ENCODE peak calls at places on chromosomes 4 and X, in four cellular contexts. P is endothelial cell of umbilical vein, E is IMR-90, H is K562. O is an unnamed sample.

GRCh38 chr4:169185133-169185956 is 85.4 kb downstream of the SH3RF1 start:
- DNase-seq in P (no peak), E (no peak), H (no peak), O (no peak)

GRCh38 chr4:4960574-4960973 is 58.7 kb downstream of the CYTL1 start:
- DNase-seq in P (no peak), E (no peak), H (no peak), O (no peak)

GRCh38 chr4:94368459-94368858 is 25.8 kb upstream of the HPGDS start:
- DNase-seq in P (no peak), E (no peak), H (no peak), O (no peak)

GRCh38 chr4:151538963-151539362 is 130.0 kb downstream of the FHIP1A start:
- DNase-seq in P (no peak), E (no peak), H (no peak), O (no peak)

GRCh38 chr4:74933562-74934015 is 673 bp downstream of the PARM1 start:
- DNase-seq in P (peak), E (no peak), H (no peak), O (no peak)

GRCh38 chr4:124092101-124093057 is 620.2 kb downstream of the ANKRD50 start:
- DNase-seq in P (no peak), E (no peak), H (no peak), O (no peak)

GRCh38 chr4:113957961-113958360 is 21.5 kb downstream of the ARSJ start:
- DNase-seq in P (no peak), E (peak), H (no peak), O (no peak)

GRCh38 chrX:131146702-131147101 is 88.6 kb downstream of the ARHGAP36 start:
- DNase-seq in P (no peak), E (no peak), H (no peak), O (no peak)

GRCh38 chr4:156976147-156976546 is 4.5 kb upstream of the PDGFC start:
- DNase-seq in P (peak), E (peak), H (no peak), O (no peak)

GRCh38 chr4:143711543-143712159 is 11.2 kb upstream of the FREM3 start:
- DNase-seq in P (no peak), E (no peak), H (no peak), O (no peak)

GRCh38 chr4:107709916-107710315 is 10.1 kb downstream of the PAPSS1 start:
- DNase-seq in P (peak), E (peak), H (no peak), O (no peak)

GRCh38 chr4:23438764-23439163 is 451.1 kb downstream of the PPARGC1A start:
- DNase-seq in P (no peak), E (no peak), H (no peak), O (no peak)

GRCh38 chr4:20684852-20685763 is 15.2 kb upstream of the PACRGL start:
- DNase-seq in P (peak), E (peak), H (peak), O (no peak)

GRCh38 chrX:133415276-133416105 is at the start of gene GPC4:
- DNase-seq in P (no peak), E (no peak), H (no peak), O (no peak)

GRCh38 chr4:170007113-170007512 is 19.1 kb downstream of the MFAP3L start:
- DNase-seq in P (no peak), E (no peak), H (peak), O (no peak)

GRCh38 chr4:121316091-121316490 is 64.7 kb downstream of the QRFPR start:
- DNase-seq in P (no peak), E (no peak), H (no peak), O (no peak)

GRCh38 chr4:7542781-7543180 is 108.1 kb upstream of the PSAPL1 start:
- DNase-seq in P (no peak), E (no peak), H (no peak), O (no peak)

GRCh38 chrX:121389976-121390709 is 342.7 kb downstream of the GLUD2 start:
- DNase-seq in P (no peak), E (no peak), H (no peak), O (no peak)

GRCh38 chr4:147194107-147194506 is 248.4 kb upstream of the TTC29 start:
- DNase-seq in P (peak), E (no peak), H (no peak), O (no peak)

GRCh38 chr4:105474110-105474518 is 252 bp upstream of the PPA2 start:
- DNase-seq in P (peak), E (peak), H (no peak), O (no peak)

GRCh38 chr4:152021788-152022438 is 261.1 kb upstream of the GATB start:
- DNase-seq in P (no peak), E (no peak), H (no peak), O (no peak)

GRCh38 chr4:121706595-121707021 is 9.8 kb upstream of the ANXA5 start:
- DNase-seq in P (no peak), E (peak), H (no peak), O (no peak)

GRCh38 chr4:150297861-150298474 is 219.7 kb downstream of the DCLK2 start:
- DNase-seq in P (peak), E (peak), H (peak), O (peak)

GRCh38 chrX:110568396-110568795 is 209.7 kb downstream of the RTL9 start:
- DNase-seq in P (no peak), E (no peak), H (no peak), O (no peak)

GRCh38 chr4:177087060-177087459 is 222.6 kb upstream of the NEIL3 start:
- DNase-seq in P (no peak), E (no peak), H (no peak), O (no peak)

GRCh38 chr4:78561677-78562076 is 10.1 kb downstream of the ANXA3 start:
- DNase-seq in P (no peak), E (no peak), H (no peak), O (no peak)

GRCh38 chrX:1031521-1032430 is 180.7 kb downstream of the CRLF2 start:
- DNase-seq in P (no peak), E (no peak), H (no peak), O (no peak)

GRCh38 chr4:136307765-136308164 is 1224.5 kb downstream of the PCDH18 start:
- DNase-seq in P (no peak), E (no peak), H (no peak), O (no peak)

GRCh38 chr4:52265781-52266525 is 214.8 kb downstream of the SPATA18 start:
- DNase-seq in P (no peak), E (no peak), H (no peak), O (no peak)

GRCh38 chr4:163493643-163494359 is 689 bp upstream of the TMA16 start:
- DNase-seq in P (peak), E (no peak), H (no peak), O (no peak)

GRCh38 chr4:142940614-142941013 is 94.5 kb upstream of the INPP4B start:
- DNase-seq in P (no peak), E (no peak), H (no peak), O (no peak)

GRCh38 chr4:75255261-75255660 is 258.9 kb downstream of the RCHY1 start:
- DNase-seq in P (no peak), E (no peak), H (no peak), O (no peak)

DNA sequence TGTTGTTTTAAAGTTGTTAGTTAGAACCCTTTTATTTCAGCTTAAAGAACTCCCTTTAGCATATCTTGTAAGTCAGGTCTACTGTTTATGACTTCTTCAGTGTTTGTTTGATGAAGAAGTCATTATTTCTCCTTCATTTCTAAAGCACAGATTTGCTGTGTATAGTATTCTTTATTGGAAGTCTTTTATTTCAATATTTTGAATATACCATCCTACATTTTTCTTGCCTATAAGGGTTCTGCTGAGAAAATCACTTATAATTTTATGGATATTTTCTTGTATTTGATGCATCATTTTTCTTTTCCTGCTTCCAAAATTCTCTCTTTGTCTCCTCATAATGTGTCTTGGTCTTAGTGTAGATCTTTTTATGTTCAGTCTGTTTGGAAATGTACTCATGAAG is 134.5 kb downstream of the CPXCR1 start:
- DNase-seq in P (no peak), E (no peak), H (no peak), O (no peak)
- TF ChIP-seq FOS in P (no peak), E (no peak), H (no peak), O (no peak)

GRCh38 chr4:112854420-112854819 is 195.0 kb upstream of the ANK2 start:
- DNase-seq in P (no peak), E (no peak), H (no peak), O (no peak)
- TF ChIP-seq FOS in P (no peak), E (no peak), H (no peak), O (no peak)

DNA sequence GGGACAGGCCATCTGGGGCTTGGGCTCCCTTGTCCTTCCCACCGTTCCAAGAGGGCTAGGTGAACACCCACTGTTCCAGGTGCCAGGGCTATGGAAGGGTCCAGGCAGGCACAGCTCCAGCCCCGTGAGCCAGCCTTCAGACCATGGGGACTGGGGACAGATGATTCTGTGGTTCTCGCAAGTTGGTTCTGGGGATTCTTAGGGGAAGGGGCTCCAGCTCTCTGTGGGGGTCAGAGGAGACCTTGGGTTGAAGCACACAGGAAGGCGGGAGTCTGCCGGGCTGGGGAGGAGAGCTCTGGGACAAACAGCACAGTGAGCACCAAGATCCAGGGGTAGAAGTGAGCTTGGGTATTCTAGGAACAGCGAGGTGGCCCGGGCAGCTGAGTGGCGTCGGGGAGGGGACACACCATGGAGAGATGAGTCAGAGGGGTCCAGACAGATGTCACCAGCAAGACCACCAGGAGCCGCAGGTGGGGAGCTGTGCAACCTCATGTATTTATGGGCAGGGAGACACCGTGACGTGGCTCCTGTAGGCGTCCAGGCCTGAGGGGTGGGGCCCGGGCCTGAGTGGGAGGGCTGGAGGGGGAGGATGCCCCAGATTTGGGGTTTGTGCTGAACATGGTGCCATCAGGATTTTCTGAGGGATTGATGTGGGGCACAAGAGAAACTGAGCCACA is 48.8 kb upstream of the HMX1 start:
- DNase-seq in P (no peak), E (no peak), H (no peak), O (no peak)
- TF ChIP-seq FOS in P (no peak), E (no peak), H (no peak), O (no peak)

GRCh38 chrX:13748486-13748885 is 13.9 kb downstream of the OFD1 start:
- DNase-seq in P (no peak), E (peak), H (no peak), O (no peak)

GRCh38 chrX:13741695-13742094 is 7.1 kb downstream of the OFD1 start:
- DNase-seq in P (no peak), E (no peak), H (no peak), O (no peak)

GRCh38 chrX:13747836-13748235 is 13.3 kb downstream of the OFD1 start:
- DNase-seq in P (peak), E (peak), H (peak), O (no peak)

GRCh38 chrX:13742397-13743176 is 8.0 kb downstream of the OFD1 start:
- DNase-seq in P (no peak), E (no peak), H (no peak), O (peak)
- TF ChIP-seq FOS in P (no peak), E (no peak), H (no peak), O (no peak)

GRCh38 chrX:134761788-134762187 is 103.5 kb upstream of the PLAC1 start:
- DNase-seq in P (no peak), E (no peak), H (no peak), O (no peak)
- TF ChIP-seq FOS in P (no peak), E (no peak), H (no peak), O (no peak)

GRCh38 chrX:84108589-84108988 is 79.4 kb downstream of the RPS6KA6 start:
- DNase-seq in P (no peak), E (no peak), H (no peak), O (no peak)
- TF ChIP-seq FOS in P (no peak), E (no peak), H (no peak), O (no peak)

GRCh38 chrX:135481696-135482179 is 38.7 kb upstream of the INTS6L start:
- DNase-seq in P (no peak), E (no peak), H (no peak), O (no peak)

GRCh38 chrX:135480076-135480475 is 40.4 kb upstream of the INTS6L start:
- DNase-seq in P (no peak), E (no peak), H (no peak), O (no peak)

GRCh38 chrX:135477576-135477975 is 42.9 kb upstream of the INTS6L start:
- DNase-seq in P (peak), E (peak), H (peak), O (no peak)

DNA sequence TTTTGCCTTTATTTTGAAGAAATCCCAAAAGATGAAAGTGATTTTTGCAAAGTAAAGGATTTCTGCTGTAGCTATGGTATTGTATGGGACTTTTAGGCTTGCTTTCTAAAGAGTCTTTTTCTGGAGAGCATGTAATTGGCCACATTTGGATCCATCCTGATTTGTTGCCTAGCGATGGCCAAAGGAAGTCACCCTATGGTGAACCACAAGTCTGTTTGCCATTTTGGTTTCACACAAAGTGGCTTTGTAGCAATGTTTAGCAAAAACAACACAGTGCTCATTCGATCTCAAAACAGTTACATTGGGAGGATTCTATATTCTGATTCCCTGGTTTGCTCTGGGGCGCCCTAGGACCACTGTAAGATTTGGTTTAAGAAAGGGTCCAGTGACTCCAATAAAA is 44.1 kb upstream of the INTS6L start:
- DNase-seq in P (no peak), E (no peak), H (no peak), O (no peak)
- TF ChIP-seq FOS in P (no peak), E (no peak), H (no peak), O (no peak)

GRCh38 chr4:88058295-88058694 is 50.9 kb downstream of the PKD2 start:
- DNase-seq in P (no peak), E (no peak), H (no peak), O (no peak)
- TF ChIP-seq FOS in P (no peak), E (no peak), H (no peak), O (no peak)

GRCh38 chr4:119490335-119490734 is 138.3 kb downstream of the PDE5A start:
- DNase-seq in P (peak), E (peak), H (no peak), O (no peak)
- TF ChIP-seq FOS in P (no peak), E (no peak), H (no peak), O (no peak)

O was measured in GM12878.